ENCODE peak calls at places on chromosomes 3 and 15, in eight cellular contexts. One of them, this sample, is unnamed.

GRCh38 chr15:29853211-29853987 is 31.1 kb upstream of the TJP1 start:
- DNase-seq in right lobe of liver: no peak
- DNase-seq in endothelial cell: no peak
- DNase-seq in brain microvascular endothelial cell: no peak
- DNase-seq in heart left ventricle: no peak
- DNase-seq in pancreas: no peak
- DNase-seq in GM23338: no peak
- DNase-seq in ovary: no peak
- DNase-seq in this sample: no peak

GRCh38 chr15:66702770-66703539 is 919 bp downstream of the SMAD6 start:
- DNase-seq in heart left ventricle: peak
- DNase-seq in pancreas: peak
- DNase-seq in GM23338: peak
- DNase-seq in ovary: no peak
- DNase-seq in brain microvascular endothelial cell: no peak
- DNase-seq in right lobe of liver: peak
- DNase-seq in endothelial cell: peak
- DNase-seq in this sample: no peak

GRCh38 chr3:79012946-79013362 is 754.8 kb downstream of the ROBO1 start:
- DNase-seq in GM23338: no peak
- DNase-seq in right lobe of liver: no peak
- DNase-seq in ovary: no peak
- DNase-seq in pancreas: no peak
- DNase-seq in endothelial cell: no peak
- DNase-seq in heart left ventricle: no peak
- DNase-seq in brain microvascular endothelial cell: no peak
- DNase-seq in this sample: no peak

GRCh38 chr3:113747719-113748046 is 848 bp downstream of the ATP6V1A start:
- DNase-seq in right lobe of liver: no peak
- DNase-seq in endothelial cell: no peak
- DNase-seq in GM23338: no peak
- DNase-seq in heart left ventricle: no peak
- DNase-seq in pancreas: no peak
- DNase-seq in brain microvascular endothelial cell: no peak
- DNase-seq in ovary: no peak
- DNase-seq in this sample: no peak

GRCh38 chr3:195075199-195075940 is 195.6 kb downstream of the XXYLT1 start:
- DNase-seq in endothelial cell: no peak
- DNase-seq in right lobe of liver: peak
- DNase-seq in pancreas: no peak
- DNase-seq in brain microvascular endothelial cell: no peak
- DNase-seq in GM23338: no peak
- DNase-seq in ovary: peak
- DNase-seq in heart left ventricle: no peak
- DNase-seq in this sample: no peak

GRCh38 chr3:45547764-45548683 is 46.5 kb upstream of the LIMD1 start:
- DNase-seq in heart left ventricle: peak
- DNase-seq in ovary: no peak
- DNase-seq in pancreas: no peak
- DNase-seq in brain microvascular endothelial cell: no peak
- DNase-seq in endothelial cell: no peak
- DNase-seq in right lobe of liver: no peak
- DNase-seq in GM23338: no peak
- DNase-seq in this sample: no peak

GRCh38 chr15:51629612-51630011 is 7.0 kb upstream of the DMXL2 start:
- DNase-seq in right lobe of liver: no peak
- DNase-seq in GM23338: no peak
- DNase-seq in heart left ventricle: peak
- DNase-seq in endothelial cell: no peak
- DNase-seq in brain microvascular endothelial cell: no peak
- DNase-seq in ovary: no peak
- DNase-seq in pancreas: no peak
- DNase-seq in this sample: no peak

GRCh38 chr3:30440147-30440604 is 166.2 kb upstream of the TGFBR2 start:
- DNase-seq in heart left ventricle: no peak
- DNase-seq in pancreas: no peak
- DNase-seq in endothelial cell: no peak
- DNase-seq in right lobe of liver: no peak
- DNase-seq in ovary: no peak
- DNase-seq in brain microvascular endothelial cell: peak
- DNase-seq in GM23338: no peak
- DNase-seq in this sample: no peak

GRCh38 chr3:124034016-124034808 is 42.3 kb upstream of the ROPN1 start:
- DNase-seq in endothelial cell: peak
- DNase-seq in pancreas: peak
- DNase-seq in right lobe of liver: no peak
- DNase-seq in brain microvascular endothelial cell: no peak
- DNase-seq in heart left ventricle: peak
- DNase-seq in ovary: peak
- DNase-seq in GM23338: peak
- DNase-seq in this sample: peak

GRCh38 chr15:66408254-66408653 is 21.5 kb downstream of the MAP2K1 start:
- DNase-seq in brain microvascular endothelial cell: no peak
- DNase-seq in endothelial cell: no peak
- DNase-seq in ovary: no peak
- DNase-seq in heart left ventricle: no peak
- DNase-seq in GM23338: no peak
- DNase-seq in pancreas: no peak
- DNase-seq in right lobe of liver: no peak
- DNase-seq in this sample: no peak

GRCh38 chr3:101695779-101696372 is 9.4 kb upstream of the RPL24 start:
- DNase-seq in GM23338: peak
- DNase-seq in ovary: peak
- DNase-seq in right lobe of liver: no peak
- DNase-seq in brain microvascular endothelial cell: peak
- DNase-seq in heart left ventricle: no peak
- DNase-seq in endothelial cell: peak
- DNase-seq in pancreas: no peak
- DNase-seq in this sample: no peak

GRCh38 chr3:74605437-74605836 is 9.0 kb downstream of the CNTN3 start:
- DNase-seq in GM23338: no peak
- DNase-seq in brain microvascular endothelial cell: no peak
- DNase-seq in endothelial cell: no peak
- DNase-seq in ovary: no peak
- DNase-seq in right lobe of liver: no peak
- DNase-seq in pancreas: no peak
- DNase-seq in heart left ventricle: no peak
- DNase-seq in this sample: no peak

GRCh38 chr15:64774556-64775523 is 549 bp downstream of the RBPMS2 start:
- DNase-seq in pancreas: peak
- DNase-seq in heart left ventricle: peak
- DNase-seq in endothelial cell: peak
- DNase-seq in GM23338: peak
- DNase-seq in brain microvascular endothelial cell: no peak
- DNase-seq in right lobe of liver: peak
- DNase-seq in ovary: peak
- DNase-seq in this sample: no peak

GRCh38 chr3:66407281-66408218 is 93.3 kb downstream of the LRIG1 start:
- DNase-seq in pancreas: peak
- DNase-seq in ovary: peak
- DNase-seq in GM23338: peak
- DNase-seq in endothelial cell: peak
- DNase-seq in brain microvascular endothelial cell: no peak
- DNase-seq in heart left ventricle: peak
- DNase-seq in right lobe of liver: peak
- DNase-seq in this sample: peak

GRCh38 chr15:36066757-36067156 is 512.7 kb upstream of the CDIN1 start:
- DNase-seq in brain microvascular endothelial cell: no peak
- DNase-seq in endothelial cell: no peak
- DNase-seq in GM23338: no peak
- DNase-seq in right lobe of liver: no peak
- DNase-seq in heart left ventricle: no peak
- DNase-seq in pancreas: no peak
- DNase-seq in ovary: no peak
- DNase-seq in this sample: no peak

GRCh38 chr15:92883643-92884458 is 16.3 kb upstream of the CHD2 start:
- DNase-seq in GM23338: peak
- DNase-seq in ovary: no peak
- DNase-seq in pancreas: no peak
- DNase-seq in endothelial cell: no peak
- DNase-seq in right lobe of liver: no peak
- DNase-seq in heart left ventricle: no peak
- DNase-seq in brain microvascular endothelial cell: no peak
- DNase-seq in this sample: no peak

GRCh38 chr15:93231261-93231939 is 142.4 kb upstream of the RGMA start:
- DNase-seq in endothelial cell: no peak
- DNase-seq in ovary: no peak
- DNase-seq in right lobe of liver: no peak
- DNase-seq in GM23338: no peak
- DNase-seq in pancreas: no peak
- DNase-seq in brain microvascular endothelial cell: no peak
- DNase-seq in heart left ventricle: no peak
- DNase-seq in this sample: no peak

GRCh38 chr15:66611257-66612053 is 45.7 kb upstream of the LCTL start:
- DNase-seq in ovary: no peak
- DNase-seq in heart left ventricle: no peak
- DNase-seq in GM23338: peak
- DNase-seq in brain microvascular endothelial cell: no peak
- DNase-seq in right lobe of liver: peak
- DNase-seq in endothelial cell: no peak
- DNase-seq in pancreas: peak
- DNase-seq in this sample: no peak

GRCh38 chr3:47243748-47244147 is 38.9 kb downstream of the KIF9 start:
- DNase-seq in brain microvascular endothelial cell: no peak
- DNase-seq in ovary: no peak
- DNase-seq in pancreas: no peak
- DNase-seq in heart left ventricle: no peak
- DNase-seq in GM23338: no peak
- DNase-seq in right lobe of liver: no peak
- DNase-seq in endothelial cell: no peak
- DNase-seq in this sample: no peak
- TF ChIP-seq CTCF in brain microvascular endothelial cell: no peak
- TF ChIP-seq CTCF in ovary: no peak
- TF ChIP-seq CTCF in pancreas: no peak
- TF ChIP-seq CTCF in heart left ventricle: no peak
- TF ChIP-seq CTCF in GM23338: peak
- TF ChIP-seq CTCF in right lobe of liver: no peak
- TF ChIP-seq CTCF in endothelial cell: no peak
- TF ChIP-seq CTCF in this sample: no peak

DNA sequence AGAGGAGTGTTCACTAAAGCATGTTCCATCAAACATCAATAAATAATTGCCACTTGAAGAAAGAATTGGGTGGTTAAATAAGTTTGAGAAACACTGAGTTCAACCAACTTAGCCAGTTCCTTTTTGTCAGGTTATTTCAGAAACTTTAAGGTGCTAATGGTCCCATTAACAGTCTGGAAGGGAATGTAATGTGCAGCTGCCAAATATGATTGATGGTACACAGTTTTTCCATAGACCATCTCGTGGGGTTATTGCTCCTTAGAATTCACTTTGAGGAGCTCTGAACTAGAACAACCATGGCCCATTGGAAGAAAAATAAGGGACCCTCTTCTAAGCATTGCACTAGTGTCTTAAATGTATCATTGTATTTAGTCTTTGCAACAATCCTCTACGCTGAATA is 185.8 kb upstream of the NR2F2 start:
- DNase-seq in heart left ventricle: no peak
- DNase-seq in right lobe of liver: no peak
- DNase-seq in GM23338: no peak
- DNase-seq in pancreas: no peak
- DNase-seq in endothelial cell: no peak
- DNase-seq in brain microvascular endothelial cell: no peak
- DNase-seq in ovary: no peak
- DNase-seq in this sample: no peak
- TF ChIP-seq CTCF in heart left ventricle: no peak
- TF ChIP-seq CTCF in right lobe of liver: no peak
- TF ChIP-seq CTCF in GM23338: no peak
- TF ChIP-seq CTCF in pancreas: no peak
- TF ChIP-seq CTCF in endothelial cell: no peak
- TF ChIP-seq CTCF in brain microvascular endothelial cell: no peak
- TF ChIP-seq CTCF in ovary: no peak
- TF ChIP-seq CTCF in this sample: no peak

DNA sequence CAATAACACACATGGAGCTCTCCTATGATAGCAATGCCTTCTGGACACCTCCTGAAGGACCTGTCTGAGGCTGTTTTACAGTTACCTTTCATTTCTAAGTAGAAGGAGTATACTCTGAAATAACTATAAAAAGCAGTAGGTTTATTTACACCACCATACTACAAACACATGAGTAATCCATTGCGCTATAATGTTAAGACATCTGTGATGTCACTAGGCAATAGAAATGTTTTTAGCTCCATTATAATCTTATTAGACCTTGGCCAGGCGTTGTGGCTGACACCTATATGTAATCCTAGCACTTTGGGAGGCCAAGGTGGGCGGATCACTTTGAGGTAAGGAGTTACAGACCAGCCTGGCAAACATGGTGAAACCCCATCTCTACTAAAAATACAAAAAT is 24.7 kb downstream of the PXK start:
- DNase-seq in right lobe of liver: no peak
- DNase-seq in pancreas: no peak
- DNase-seq in GM23338: no peak
- DNase-seq in ovary: no peak
- DNase-seq in heart left ventricle: no peak
- DNase-seq in endothelial cell: no peak
- DNase-seq in brain microvascular endothelial cell: no peak
- DNase-seq in this sample: no peak
- TF ChIP-seq CTCF in right lobe of liver: no peak
- TF ChIP-seq CTCF in pancreas: no peak
- TF ChIP-seq CTCF in GM23338: no peak
- TF ChIP-seq CTCF in ovary: no peak
- TF ChIP-seq CTCF in heart left ventricle: no peak
- TF ChIP-seq CTCF in endothelial cell: no peak
- TF ChIP-seq CTCF in brain microvascular endothelial cell: no peak
- TF ChIP-seq CTCF in this sample: no peak

DNA sequence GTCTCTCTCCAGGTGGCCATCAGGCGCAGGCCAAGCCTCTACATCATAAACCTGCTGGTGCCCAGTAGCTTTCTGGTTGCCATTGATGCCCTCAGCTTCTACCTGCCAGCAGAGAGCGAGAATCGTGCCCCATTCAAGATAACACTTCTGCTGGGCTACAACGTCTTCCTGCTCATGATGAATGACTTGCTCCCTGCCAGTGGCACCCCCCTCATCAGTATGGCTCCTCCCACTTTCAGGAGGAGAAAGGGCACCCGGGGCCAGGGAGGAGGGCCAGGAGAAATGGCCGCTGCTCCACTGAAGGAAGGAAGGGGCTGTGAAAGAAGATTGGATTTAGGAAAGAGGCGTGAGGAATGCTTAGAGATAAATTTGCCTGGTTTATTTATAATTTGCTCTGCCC is 6.6 kb downstream of the HTR3C start:
- DNase-seq in right lobe of liver: no peak
- DNase-seq in brain microvascular endothelial cell: no peak
- DNase-seq in pancreas: no peak
- DNase-seq in heart left ventricle: no peak
- DNase-seq in ovary: no peak
- DNase-seq in endothelial cell: no peak
- DNase-seq in GM23338: no peak
- DNase-seq in this sample: no peak
- TF ChIP-seq CTCF in right lobe of liver: no peak
- TF ChIP-seq CTCF in brain microvascular endothelial cell: no peak
- TF ChIP-seq CTCF in pancreas: no peak
- TF ChIP-seq CTCF in heart left ventricle: no peak
- TF ChIP-seq CTCF in ovary: no peak
- TF ChIP-seq CTCF in endothelial cell: no peak
- TF ChIP-seq CTCF in GM23338: no peak
- TF ChIP-seq CTCF in this sample: no peak

DNA sequence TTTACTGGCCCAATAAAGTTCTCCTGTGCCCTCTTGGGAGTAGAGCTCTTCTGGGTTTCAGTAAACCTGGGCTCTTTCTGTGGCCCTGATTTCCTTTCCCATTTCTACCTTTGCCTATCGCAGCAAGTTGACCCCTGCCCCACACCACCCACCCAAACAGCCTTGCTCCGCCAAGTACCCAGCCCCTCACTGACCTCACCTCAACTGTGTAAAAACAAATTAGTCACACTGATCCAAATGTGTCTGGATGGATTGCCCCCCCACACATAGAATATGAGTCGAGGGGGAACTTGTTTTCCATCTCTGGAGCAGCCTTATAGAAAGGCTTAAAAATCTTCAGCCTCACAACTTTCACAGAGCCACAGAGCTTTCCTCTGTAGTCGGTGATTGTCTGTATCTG is 28.6 kb upstream of the VEPH1 start:
- DNase-seq in brain microvascular endothelial cell: no peak
- DNase-seq in pancreas: no peak
- DNase-seq in right lobe of liver: no peak
- DNase-seq in endothelial cell: no peak
- DNase-seq in GM23338: no peak
- DNase-seq in heart left ventricle: no peak
- DNase-seq in ovary: no peak
- DNase-seq in this sample: no peak
- TF ChIP-seq CTCF in brain microvascular endothelial cell: no peak
- TF ChIP-seq CTCF in pancreas: no peak
- TF ChIP-seq CTCF in right lobe of liver: no peak
- TF ChIP-seq CTCF in endothelial cell: no peak
- TF ChIP-seq CTCF in GM23338: no peak
- TF ChIP-seq CTCF in heart left ventricle: no peak
- TF ChIP-seq CTCF in ovary: no peak
- TF ChIP-seq CTCF in this sample: no peak

This sample was measured in GM13976.